ENCODE peak calls at places on chromosomes 16 and 17, in seven cellular contexts. O is upper lobe of left lung; E is upper lobe of right lung; A is GM12878; T is A549; Z is RWPE2; I is CD8-positive, alpha-beta T cell. Y is an unnamed sample.

GRCh38 chr16:49183911-49184310 is 97.7 kb downstream of the CBLN1 start:
- ATAC-seq in O (no peak), E (peak), A (peak), T (no peak), Z (no peak), I (no peak), Y (no peak)

GRCh38 chr17:82781894-82782274 is 30.0 kb downstream of the TBCD start:
- ATAC-seq in O (peak), E (peak), A (peak), T (peak), Z (peak), I (peak), Y (peak)

GRCh38 chr17:5120036-5120435 is 4.2 kb downstream of the USP6 start:
- ATAC-seq in O (no peak), E (no peak), A (no peak), T (no peak), Z (no peak), I (no peak), Y (no peak)

GRCh38 chr16:53091508-53092211 is 36.9 kb downstream of the CHD9 start:
- ATAC-seq in O (peak), E (peak), A (peak), T (no peak), Z (no peak), I (no peak), Y (peak)

GRCh38 chr17:59355695-59356323 is 24.4 kb downstream of the YPEL2 start:
- ATAC-seq in O (no peak), E (no peak), A (no peak), T (no peak), Z (no peak), I (no peak), Y (no peak)

GRCh38 chr16:56675685-56676210 is 6.1 kb downstream of the MT1H start:
- ATAC-seq in O (peak), E (peak), A (peak), T (no peak), Z (no peak), I (peak), Y (no peak)

GRCh38 chr16:80718480-80719220 is 85.7 kb downstream of the CDYL2 start:
- ATAC-seq in O (no peak), E (peak), A (no peak), T (no peak), Z (peak), I (no peak), Y (no peak)

GRCh38 chr17:76781056-76781982 is 43.4 kb downstream of the MFSD11 start:
- ATAC-seq in O (no peak), E (no peak), A (no peak), T (peak), Z (no peak), I (peak), Y (no peak)

GRCh38 chr16:79865918-79866317 is 265.4 kb upstream of the MAF start:
- ATAC-seq in O (no peak), E (no peak), A (no peak), T (no peak), Z (no peak), I (no peak), Y (no peak)

GRCh38 chr16:9070295-9070694 is 21.1 kb upstream of the HAPSTR1 start:
- ATAC-seq in O (no peak), E (no peak), A (no peak), T (no peak), Z (no peak), I (no peak), Y (no peak)

GRCh38 chr17:43528319-43528987 is 17.7 kb downstream of the ETV4 start:
- ATAC-seq in O (no peak), E (no peak), A (no peak), T (no peak), Z (no peak), I (no peak), Y (no peak)

GRCh38 chr16:83771306-83771942 is 36.4 kb upstream of the HSBP1 start:
- ATAC-seq in O (no peak), E (no peak), A (no peak), T (no peak), Z (no peak), I (no peak), Y (no peak)

GRCh38 chr16:11613381-11614303 is 26.9 kb upstream of the LITAF start:
- ATAC-seq in O (peak), E (peak), A (peak), T (no peak), Z (peak), I (no peak), Y (peak)

GRCh38 chr17:4735825-4736651 is 3.6 kb upstream of the ZMYND15 start:
- ATAC-seq in O (peak), E (peak), A (no peak), T (no peak), Z (no peak), I (no peak), Y (no peak)

GRCh38 chr16:57411362-57411976 is 6.9 kb downstream of the CCL17 start:
- ATAC-seq in O (no peak), E (no peak), A (peak), T (no peak), Z (no peak), I (no peak), Y (no peak)

GRCh38 chr17:64005734-64006167 is 7.6 kb downstream of the PRR29 start:
- ATAC-seq in O (no peak), E (peak), A (no peak), T (peak), Z (peak), I (no peak), Y (no peak)

GRCh38 chr16:14527411-14528044 is 102.5 kb downstream of the PARN start:
- ATAC-seq in O (peak), E (peak), A (no peak), T (no peak), Z (no peak), I (no peak), Y (peak)

GRCh38 chr17:2972749-2973148 is 90.7 kb downstream of the OR1D5 start:
- ATAC-seq in O (no peak), E (no peak), A (no peak), T (peak), Z (no peak), I (no peak), Y (no peak)

GRCh38 chr17:2977157-2977556 is 86.2 kb downstream of the OR1D5 start:
- ATAC-seq in O (no peak), E (no peak), A (no peak), T (no peak), Z (no peak), I (no peak), Y (no peak)

GRCh38 chr17:2971851-2972250 is 91.6 kb downstream of the OR1D5 start:
- ATAC-seq in O (no peak), E (no peak), A (no peak), T (no peak), Z (no peak), I (no peak), Y (no peak)

GRCh38 chr17:2975469-2975958 is 87.9 kb downstream of the OR1D5 start:
- ATAC-seq in O (peak), E (peak), A (no peak), T (no peak), Z (peak), I (no peak), Y (peak)

DNA sequence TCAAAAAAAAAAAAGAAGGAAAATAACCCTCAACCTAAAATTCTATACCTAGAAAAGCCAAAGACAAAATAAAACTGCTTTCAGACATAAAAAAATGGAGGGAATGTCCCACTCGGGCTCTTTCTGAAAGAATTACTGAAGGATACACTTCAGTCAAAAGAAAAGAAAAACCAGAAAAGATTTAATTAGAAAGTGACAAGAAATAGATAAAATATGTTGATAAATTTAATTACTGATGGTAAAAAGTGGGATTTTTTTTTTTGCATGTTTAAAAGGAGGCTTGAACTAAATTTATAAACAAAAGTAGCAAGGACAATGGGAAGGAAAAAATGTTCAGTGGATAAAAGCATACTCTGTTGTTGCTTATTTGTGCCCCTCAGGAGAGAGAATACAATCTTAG is 89.1 kb downstream of the OR1D5 start:
- ATAC-seq in O (no peak), E (no peak), A (no peak), T (no peak), Z (no peak), I (no peak), Y (no peak)
- H3K4me3 ChIP-seq in O (no peak), E (no peak), A (no peak), T (no peak), Z (no peak), I (no peak), Y (no peak)

GRCh38 chr17:29659155-29659554 is 36.4 kb upstream of the CORO6 start:
- ATAC-seq in O (no peak), E (no peak), A (no peak), T (no peak), Z (no peak), I (peak), Y (no peak)
- H3K27ac ChIP-seq in O (no peak), E (no peak), A (no peak), T (no peak), Z (no peak), I (no peak), Y (no peak)

GRCh38 chr17:38509008-38509771 is 80.9 kb downstream of the ARHGAP23 start:
- ATAC-seq in O (peak), E (peak), A (peak), T (peak), Z (peak), I (peak), Y (peak)
- H3K4me3 ChIP-seq in O (peak), E (no peak), A (no peak), T (no peak), Z (no peak), I (peak), Y (no peak)

GRCh38 chr16:70730016-70730415 is 44.2 kb upstream of the MTSS2 start:
- ATAC-seq in O (no peak), E (no peak), A (no peak), T (no peak), Z (no peak), I (no peak), Y (no peak)
- H3K27ac ChIP-seq in O (no peak), E (no peak), A (no peak), T (no peak), Z (no peak), I (no peak), Y (no peak)

GRCh38 chr16:82072313-82072712 is 37.3 kb downstream of the HSD17B2 start:
- ATAC-seq in O (no peak), E (no peak), A (no peak), T (no peak), Z (no peak), I (no peak), Y (no peak)

GRCh38 chr16:82070656-82071369 is 35.8 kb downstream of the HSD17B2 start:
- ATAC-seq in O (no peak), E (no peak), A (no peak), T (no peak), Z (peak), I (no peak), Y (no peak)

GRCh38 chr16:82067810-82068325 is 32.8 kb downstream of the HSD17B2 start:
- ATAC-seq in O (no peak), E (no peak), A (no peak), T (no peak), Z (no peak), I (no peak), Y (no peak)

GRCh38 chr16:82074019-82074558 is 39.0 kb downstream of the HSD17B2 start:
- ATAC-seq in O (no peak), E (no peak), A (no peak), T (no peak), Z (no peak), I (no peak), Y (no peak)

GRCh38 chr16:82071421-82071820 is 36.4 kb downstream of the HSD17B2 start:
- ATAC-seq in O (no peak), E (no peak), A (no peak), T (no peak), Z (peak), I (no peak), Y (no peak)
- H3K4me3 ChIP-seq in O (no peak), E (no peak), A (no peak), T (no peak), Z (no peak), I (no peak), Y (no peak)

Y was measured in gastroesophageal sphincter.